ENCODE peak calls at places on chromosomes 16 and 17, in seven cellular contexts. I is LHCN-M2, P is occipital lobe, N is dorsolateral prefrontal cortex, X is activated T-helper 1 cell treated with Interleukin-2 at 50 U/mL for 16 hours, B is fibroblast of lung, A is HTR-8/SVneo. J is an unnamed sample.

GRCh38 chr17:38958326-38958725 is 8.9 kb downstream of the FBXO47 start:
- DNase-seq in I (no peak), P (no peak), N (no peak), X (no peak), B (peak), A (peak), J (peak)

GRCh38 chr16:48561960-48562393 is 48.0 kb downstream of the N4BP1 start:
- DNase-seq in I (peak), P (no peak), N (no peak), X (no peak), B (peak), A (no peak), J (no peak)

GRCh38 chr17:4433515-4434031 is at the start of gene SPNS3:
- DNase-seq in I (no peak), P (no peak), N (no peak), X (no peak), B (no peak), A (no peak), J (peak)

GRCh38 chr16:22099256-22099975 is 7.1 kb downstream of the VWA3A start:
- DNase-seq in I (no peak), P (no peak), N (no peak), X (no peak), B (no peak), A (no peak), J (no peak)

GRCh38 chr16:4511441-4512082 is 27.0 kb downstream of the CDIP1 start:
- DNase-seq in I (peak), P (no peak), N (peak), X (no peak), B (peak), A (peak), J (peak)

GRCh38 chr17:72677714-72678390 is 414.6 kb downstream of the SLC39A11 start:
- DNase-seq in I (no peak), P (no peak), N (no peak), X (no peak), B (peak), A (no peak), J (peak)

GRCh38 chr16:65222049-65222448 is 100.2 kb upstream of the CDH11 start:
- DNase-seq in I (no peak), P (no peak), N (no peak), X (no peak), B (no peak), A (no peak), J (peak)

GRCh38 chr16:87740441-87740840 is 25.3 kb downstream of the KLHDC4 start:
- DNase-seq in I (no peak), P (no peak), N (no peak), X (no peak), B (peak), A (no peak), J (no peak)

GRCh38 chr16:50268352-50268751 is 2.0 kb downstream of the ADCY7 start:
- DNase-seq in I (peak), P (no peak), N (no peak), X (no peak), B (no peak), A (no peak), J (no peak)

GRCh38 chr16:78970650-78971049 is 629.9 kb downstream of the MAF start:
- DNase-seq in I (no peak), P (no peak), N (no peak), X (no peak), B (no peak), A (no peak), J (no peak)

GRCh38 chr17:48488548-48489106 is 42.2 kb downstream of the HOXB1 start:
- DNase-seq in I (no peak), P (no peak), N (no peak), X (no peak), B (no peak), A (no peak), J (peak)

GRCh38 chr17:4949321-4950074 is 1.2 kb upstream of the PFN1 start:
- DNase-seq in I (peak), P (no peak), N (no peak), X (peak), B (peak), A (no peak), J (peak)

J was measured in A172.